ENCODE peak calls at places on chromosomes 5 and 9, in seven cellular contexts. M, F, X, Y, H, I and Z are unnamed samples.

GRCh38 chr9:34611251-34611810 is 566 bp downstream of the RPP25L start:
- DNase-seq in I (no peak), H (peak), X (no peak), Y (no peak), F (no peak), M (no peak), Z (no peak)

GRCh38 chr5:103804714-103805113 is 242.1 kb upstream of the NUDT12 start:
- DNase-seq in M (peak), X (no peak), H (peak), I (no peak), F (no peak), Y (no peak), Z (no peak)

GRCh38 chr9:113516840-113517577 is 53.5 kb downstream of the RGS3 start:
- DNase-seq in Y (peak), F (no peak), H (peak), I (no peak), X (peak), M (no peak), Z (no peak)

GRCh38 chr9:116191757-116192415 is 38.3 kb downstream of the PAPPA start:
- DNase-seq in F (no peak), Y (no peak), I (no peak), H (no peak), M (no peak), X (no peak), Z (no peak)

GRCh38 chr9:87181670-87182069 is 234.4 kb upstream of the GAS1 start:
- DNase-seq in H (no peak), M (no peak), F (no peak), X (no peak), I (no peak), Y (no peak), Z (no peak)

GRCh38 chr5:176535101-176535654 is 2.0 kb downstream of the RNF44 start:
- DNase-seq in H (peak), M (peak), I (no peak), Y (no peak), F (no peak), X (peak), Z (peak)

GRCh38 chr5:93307557-93307956 is 273.5 kb downstream of the NR2F1-AS1 start:
- DNase-seq in H (peak), I (peak), M (no peak), Y (no peak), F (no peak), X (no peak), Z (no peak)

GRCh38 chr9:138042146-138042545 is 164.6 kb downstream of the CACNA1B start:
- DNase-seq in H (no peak), M (no peak), I (no peak), X (no peak), F (no peak), Y (no peak), Z (no peak)

GRCh38 chr5:62689599-62690368 is 111.2 kb downstream of the LRRC70 start:
- DNase-seq in Y (no peak), X (no peak), H (no peak), I (no peak), F (no peak), M (no peak), Z (no peak)

GRCh38 chr5:91098581-91098980 is 284.5 kb downstream of the ARRDC3 start:
- DNase-seq in X (no peak), M (no peak), H (peak), F (no peak), Y (no peak), I (no peak), Z (no peak)

GRCh38 chr5:139795074-139796001 is at the start of gene PSD2:
- DNase-seq in I (no peak), Y (no peak), X (peak), F (no peak), H (peak), M (peak), Z (peak)

GRCh38 chr5:103891151-103891550 is 328.6 kb upstream of the NUDT12 start:
- DNase-seq in X (no peak), F (no peak), H (no peak), Y (no peak), M (no peak), I (no peak), Z (no peak)

GRCh38 chr5:180782748-180783147 is 19.9 kb downstream of the MGAT1 start:
- DNase-seq in H (no peak), F (no peak), Y (no peak), I (no peak), M (no peak), X (no peak), Z (no peak)

GRCh38 chr9:134226221-134226930 is 62.0 kb upstream of the RNU6ATAC start:
- DNase-seq in I (peak), Y (no peak), X (peak), F (peak), M (peak), H (peak), Z (no peak)

GRCh38 chr5:97628011-97628410 is 445.0 kb upstream of the RIOK2 start:
- DNase-seq in F (no peak), H (peak), I (no peak), Y (no peak), M (no peak), X (no peak), Z (no peak)

GRCh38 chr9:84297162-84297821 is 43.3 kb downstream of the SLC28A3 start:
- DNase-seq in Y (no peak), I (peak), M (peak), F (no peak), H (peak), X (no peak), Z (no peak)

GRCh38 chr5:110008131-110008530 is 318.4 kb downstream of the MAN2A1 start:
- DNase-seq in X (no peak), F (no peak), I (no peak), H (no peak), Y (no peak), M (no peak), Z (peak)

GRCh38 chr9:12464910-12465512 is 228.2 kb upstream of the TYRP1 start:
- DNase-seq in F (no peak), I (peak), M (no peak), Y (no peak), H (peak), X (peak), Z (no peak)

GRCh38 chr9:89781838-89782237 is 177.0 kb downstream of the GADD45G start:
- DNase-seq in M (peak), I (no peak), F (no peak), X (no peak), Y (no peak), H (no peak), Z (no peak)

GRCh38 chr9:14346301-14346721 is 32.4 kb upstream of the NFIB start:
- DNase-seq in I (no peak), F (no peak), M (no peak), X (peak), Y (no peak), H (no peak), Z (no peak)

GRCh38 chr5:43647789-43648188 is 44.8 kb downstream of the NNT start:
- DNase-seq in I (no peak), X (no peak), H (no peak), F (no peak), Y (no peak), M (no peak), Z (no peak)

GRCh38 chr5:142826741-142827492 is 56.7 kb downstream of the ARHGAP26 start:
- DNase-seq in M (peak), H (peak), I (peak), F (no peak), X (no peak), Y (no peak), Z (peak)

GRCh38 chr5:176792584-176793342 is 17.6 kb upstream of the UNC5A start:
- DNase-seq in I (no peak), X (no peak), M (no peak), Y (no peak), F (no peak), H (no peak), Z (no peak)

GRCh38 chr5:72477176-72477575 is 30.0 kb downstream of the ZNF366 start:
- DNase-seq in F (no peak), Y (no peak), H (peak), X (no peak), M (no peak), I (no peak), Z (no peak)

GRCh38 chr5:57117601-57118000 is 56.3 kb upstream of the GPBP1 start:
- DNase-seq in F (no peak), H (peak), Y (no peak), M (no peak), X (no peak), I (no peak), Z (no peak)

GRCh38 chr9:38373679-38374078 is 18.8 kb upstream of the ALDH1B1 start:
- DNase-seq in I (no peak), F (no peak), H (no peak), M (no peak), Y (no peak), X (no peak), Z (no peak)